ENCODE peak calls at places on chromosomes 3 and 15, in six cellular contexts. Z, X, C, E, Y and P are unnamed samples.

GRCh38 chr3:83189634-83190033 is 1428.2 kb upstream of the GBE1 start:
- DNase-seq in Z (no peak), X (no peak), C (no peak), E (no peak), Y (no peak), P (no peak)

GRCh38 chr3:195773956-195774537 is 37.7 kb downstream of the MUC4 start:
- DNase-seq in Z (peak), X (no peak), C (peak), E (no peak), Y (no peak), P (no peak)

GRCh38 chr15:61075741-61076140 is 153.4 kb downstream of the RORA start:
- DNase-seq in Z (no peak), X (no peak), C (no peak), E (no peak), Y (no peak), P (no peak)

GRCh38 chr15:80151148-80151547 is 1.7 kb upstream of the FAH start:
- DNase-seq in Z (no peak), X (no peak), C (no peak), E (no peak), Y (no peak), P (no peak)

GRCh38 chr3:186594591-186595113 is 18.2 kb upstream of the AHSG start:
- DNase-seq in Z (no peak), X (no peak), C (no peak), E (no peak), Y (no peak), P (no peak)

GRCh38 chr15:89781055-89781454 is 4.9 kb downstream of the MESP2 start:
- DNase-seq in Z (peak), X (no peak), C (no peak), E (no peak), Y (no peak), P (no peak)

GRCh38 chr3:10602769-10603768 is 97.7 kb upstream of the ATP2B2 start:
- DNase-seq in Z (peak), X (peak), C (no peak), E (no peak), Y (peak), P (peak)

GRCh38 chr3:176097036-176097435 is 1100.2 kb downstream of the TBL1XR1 start:
- DNase-seq in Z (no peak), X (no peak), C (no peak), E (no peak), Y (no peak), P (no peak)

GRCh38 chr3:117018622-117019021 is 309.0 kb downstream of the TUSC7 start:
- DNase-seq in Z (no peak), X (no peak), C (no peak), E (no peak), Y (no peak), P (no peak)

GRCh38 chr3:17091895-17092294 is 207.1 kb downstream of the PLCL2 start:
- DNase-seq in Z (no peak), X (no peak), C (no peak), E (no peak), Y (no peak), P (no peak)

GRCh38 chr3:58164916-58165821 is 45.6 kb downstream of the DNASE1L3 start:
- DNase-seq in Z (no peak), X (no peak), C (peak), E (no peak), Y (no peak), P (no peak)

GRCh38 chr3:112776000-112776399 is 70.7 kb downstream of the CD200R1L start:
- DNase-seq in Z (no peak), X (no peak), C (no peak), E (no peak), Y (no peak), P (no peak)

GRCh38 chr3:143218176-143218575 is 98.6 kb downstream of the CHST2 start:
- DNase-seq in Z (no peak), X (no peak), C (no peak), E (no peak), Y (no peak), P (no peak)

GRCh38 chr15:70469651-70470555 is 293.5 kb downstream of the UACA start:
- DNase-seq in Z (peak), X (no peak), C (no peak), E (no peak), Y (no peak), P (no peak)

GRCh38 chr3:42750834-42751233 is 22.2 kb downstream of the CCDC13 start:
- DNase-seq in Z (peak), X (no peak), C (no peak), E (no peak), Y (no peak), P (no peak)

GRCh38 chr15:38252481-38253311 is at the start of gene SPRED1:
- DNase-seq in Z (peak), X (peak), C (peak), E (no peak), Y (peak), P (no peak)

GRCh38 chr3:16741890-16742289 is 136.7 kb upstream of the DAZL start:
- DNase-seq in Z (no peak), X (no peak), C (no peak), E (no peak), Y (no peak), P (no peak)

GRCh38 chr3:38925351-38925750 is 109.3 kb upstream of the SCN10A start:
- DNase-seq in Z (no peak), X (no peak), C (no peak), E (no peak), Y (no peak), P (no peak)

GRCh38 chr3:197906023-197906849 is 43.8 kb upstream of the RPL35A start:
- DNase-seq in Z (peak), X (peak), C (peak), E (peak), Y (peak), P (peak)

GRCh38 chr3:127209155-127209839 is 16.4 kb downstream of the PRR23E start:
- DNase-seq in Z (peak), X (no peak), C (peak), E (no peak), Y (no peak), P (no peak)

GRCh38 chr3:101846709-101847108 is 2.6 kb upstream of the NFKBIZ start:
- DNase-seq in Z (no peak), X (no peak), C (no peak), E (no peak), Y (no peak), P (no peak)

GRCh38 chr3:167095976-167096375 is 284.1 kb downstream of the ZBBX start:
- DNase-seq in Z (no peak), X (no peak), C (no peak), E (no peak), Y (no peak), P (no peak)

GRCh38 chr3:51099794-51100542 is 285.1 kb upstream of the MANF start:
- DNase-seq in Z (no peak), X (peak), C (no peak), E (peak), Y (no peak), P (no peak)

GRCh38 chr3:42148982-42149432 is 57.9 kb downstream of the TRAK1 start:
- DNase-seq in Z (no peak), X (no peak), C (no peak), E (peak), Y (no peak), P (no peak)

GRCh38 chr15:28935316-28935715 is 49.5 kb downstream of the APBA2 start:
- DNase-seq in Z (peak), X (no peak), C (no peak), E (no peak), Y (no peak), P (no peak)

GRCh38 chr3:9638147-9638546 is 11.2 kb upstream of the MTMR14 start:
- DNase-seq in Z (no peak), X (no peak), C (no peak), E (no peak), Y (no peak), P (no peak)

GRCh38 chr3:11835028-11835639 is 11.6 kb downstream of the TAMM41 start:
- DNase-seq in Z (no peak), X (peak), C (no peak), E (no peak), Y (no peak), P (no peak)

GRCh38 chr15:37397266-37398022 is 297.1 kb upstream of the MEIS2 start:
- DNase-seq in Z (no peak), X (no peak), C (no peak), E (no peak), Y (no peak), P (no peak)

GRCh38 chr3:12978682-12979081 is 94.5 kb downstream of the IQSEC1 start:
- DNase-seq in Z (peak), X (no peak), C (no peak), E (no peak), Y (no peak), P (no peak)

GRCh38 chr3:99823723-99824711 is 6.4 kb downstream of the CMSS1 start:
- DNase-seq in Z (no peak), X (no peak), C (no peak), E (no peak), Y (no peak), P (no peak)

GRCh38 chr3:15050405-15051092 is 14.6 kb downstream of the MRPS25 start:
- DNase-seq in Z (peak), X (peak), C (no peak), E (no peak), Y (peak), P (peak)

GRCh38 chr3:173552526-173552925 is 155.0 kb downstream of the NLGN1 start:
- DNase-seq in Z (no peak), X (no peak), C (no peak), E (no peak), Y (no peak), P (no peak)

GRCh38 chr3:108820586-108820985 is 2.0 kb upstream of the TRAT1 start:
- DNase-seq in Z (no peak), X (no peak), C (no peak), E (no peak), Y (no peak), P (no peak)

GRCh38 chr3:133863865-133864264 is 31.8 kb downstream of the RAB6B start:
- DNase-seq in Z (no peak), X (no peak), C (no peak), E (no peak), Y (no peak), P (no peak)

GRCh38 chr15:52808996-52809395 is 18.9 kb upstream of the ONECUT1 start:
- DNase-seq in Z (no peak), X (no peak), C (no peak), E (no peak), Y (no peak), P (no peak)
- TF ChIP-seq CTCF in Z (no peak), X (no peak), C (no peak), E (no peak), Y (no peak), P (no peak)

DNA sequence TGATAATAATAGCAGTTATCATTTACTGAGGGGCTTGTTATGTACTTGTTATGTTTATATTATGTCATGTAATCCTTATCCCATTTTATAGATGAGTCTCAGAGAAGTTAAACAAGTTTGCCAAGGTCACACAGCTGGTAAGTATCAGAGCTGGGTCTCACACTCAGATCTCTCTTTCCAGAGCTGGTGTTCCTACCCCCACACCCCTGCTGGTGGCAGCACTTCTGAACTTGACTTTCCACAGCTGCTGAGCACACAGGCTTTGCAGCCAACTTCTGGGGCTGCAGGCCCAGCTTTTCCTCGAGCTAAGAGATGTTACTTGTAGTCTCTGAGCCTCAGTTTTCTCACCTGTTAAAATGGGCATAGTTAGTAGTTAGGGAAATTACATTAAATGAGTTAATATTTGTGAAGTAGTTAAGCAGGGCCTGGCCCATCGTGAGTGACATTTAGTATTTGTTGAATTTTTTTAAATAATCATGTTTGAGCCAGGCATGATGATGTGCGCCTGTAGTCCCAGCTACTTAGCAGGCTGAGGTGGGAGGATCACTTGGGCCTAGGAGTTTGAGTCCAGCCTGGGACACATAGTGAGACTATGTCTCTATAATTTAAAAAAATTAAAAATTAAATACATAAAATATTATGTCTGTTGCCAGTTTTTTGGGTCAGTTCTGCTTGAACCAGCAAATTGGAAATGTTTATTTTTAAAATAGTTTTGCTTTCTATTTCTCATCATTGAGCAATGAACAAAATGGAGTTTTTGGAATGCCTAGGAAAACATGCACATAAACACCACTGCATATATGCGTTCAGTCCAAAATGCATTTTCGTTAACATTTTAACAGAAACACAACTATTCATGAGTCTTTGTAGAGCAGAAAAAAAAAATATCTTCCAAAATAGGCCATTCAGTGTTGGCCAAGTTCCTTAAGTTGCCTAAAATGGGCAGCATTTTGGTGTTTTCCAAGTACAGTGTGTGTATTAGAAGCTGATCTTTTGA is 87.3 kb downstream of the SMAD6 start:
- DNase-seq in Z (no peak), X (no peak), C (no peak), E (peak), Y (no peak), P (no peak)
- TF ChIP-seq CTCF in Z (peak), X (peak), C (peak), E (peak), Y (peak), P (peak)

DNA sequence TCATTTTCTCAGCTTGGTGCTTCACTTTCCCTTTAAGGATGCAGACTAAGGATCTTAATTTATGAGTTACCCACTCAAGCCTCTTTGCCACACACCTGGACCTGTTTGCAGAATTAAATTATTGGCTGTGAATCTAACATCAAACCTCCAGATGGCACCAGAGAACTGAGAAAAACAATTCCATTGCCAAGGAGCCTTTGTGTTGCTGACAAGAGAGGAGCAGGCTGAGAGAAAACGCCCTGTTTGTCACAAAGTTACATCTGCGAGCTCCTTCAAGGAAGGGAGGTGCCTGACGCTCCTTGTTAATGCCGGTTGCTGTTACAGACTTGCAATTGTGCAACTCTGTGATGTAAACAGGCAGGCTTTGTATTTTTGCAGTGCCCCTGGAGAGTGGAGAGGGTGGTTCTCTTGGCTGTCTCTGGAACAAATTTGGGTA is 36.3 kb upstream of the TMC3 start:
- DNase-seq in Z (no peak), X (peak), C (no peak), E (peak), Y (no peak), P (no peak)
- TF ChIP-seq CTCF in Z (peak), X (peak), C (peak), E (peak), Y (peak), P (peak)

DNA sequence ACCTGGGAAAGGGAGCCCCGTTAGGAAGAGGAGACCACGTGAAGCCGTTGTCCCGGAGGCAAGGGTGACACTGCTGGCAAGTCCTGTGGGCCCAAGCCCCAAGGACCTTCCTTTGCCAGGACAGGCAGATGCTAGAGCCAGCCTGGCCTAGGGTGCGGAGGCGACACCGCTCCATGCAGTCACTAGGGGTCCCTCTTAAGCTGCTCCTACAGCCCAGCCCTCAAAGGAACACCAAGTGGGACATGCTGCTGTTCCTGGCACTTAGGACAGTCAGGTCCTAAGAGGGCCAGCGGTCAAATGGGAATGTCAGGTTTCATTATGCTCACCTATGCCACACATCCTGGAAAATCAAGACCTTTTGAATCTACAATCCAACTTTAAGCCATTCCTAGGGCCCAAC is 59.7 kb downstream of the RPN1 start:
- DNase-seq in Z (no peak), X (no peak), C (no peak), E (no peak), Y (no peak), P (no peak)
- TF ChIP-seq CTCF in Z (no peak), X (peak), C (no peak), E (no peak), Y (peak), P (peak)

DNA sequence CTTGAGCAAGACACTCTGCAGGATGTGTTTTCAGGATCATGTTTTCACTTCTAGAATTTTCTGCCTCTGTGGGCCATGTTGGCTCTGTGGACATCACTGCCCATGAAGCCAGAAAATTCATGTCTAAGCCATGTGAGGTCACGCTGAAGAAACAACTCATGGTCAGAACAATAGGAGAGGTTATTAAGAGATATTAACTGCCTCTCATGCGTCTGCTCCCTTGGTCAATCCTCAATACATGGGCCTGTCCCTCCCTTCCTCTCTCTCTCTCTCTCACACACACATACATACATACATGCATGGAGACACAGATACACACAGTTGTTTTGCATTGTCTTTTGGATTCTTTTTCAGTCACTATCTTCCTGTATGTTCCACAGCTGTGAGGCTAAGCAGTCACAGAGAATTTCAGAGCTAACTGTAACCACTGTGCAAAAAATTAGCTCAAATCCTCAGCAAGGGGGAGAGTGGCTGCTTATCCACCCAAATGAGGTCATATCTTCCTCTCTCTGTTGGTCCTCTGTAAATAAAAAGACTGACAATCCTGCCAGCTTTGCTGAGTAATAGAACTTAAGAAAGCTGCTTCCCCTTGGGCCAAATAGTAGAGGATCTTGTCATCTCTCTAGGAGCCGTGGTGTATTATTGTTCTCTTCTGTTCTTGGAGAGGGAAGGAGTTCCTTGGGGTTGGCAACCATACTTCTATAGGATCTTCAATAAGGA is 45.6 kb downstream of the LRTM1 start:
- DNase-seq in Z (no peak), X (no peak), C (no peak), E (peak), Y (no peak), P (no peak)
- TF ChIP-seq CTCF in Z (no peak), X (no peak), C (no peak), E (no peak), Y (no peak), P (no peak)

DNA sequence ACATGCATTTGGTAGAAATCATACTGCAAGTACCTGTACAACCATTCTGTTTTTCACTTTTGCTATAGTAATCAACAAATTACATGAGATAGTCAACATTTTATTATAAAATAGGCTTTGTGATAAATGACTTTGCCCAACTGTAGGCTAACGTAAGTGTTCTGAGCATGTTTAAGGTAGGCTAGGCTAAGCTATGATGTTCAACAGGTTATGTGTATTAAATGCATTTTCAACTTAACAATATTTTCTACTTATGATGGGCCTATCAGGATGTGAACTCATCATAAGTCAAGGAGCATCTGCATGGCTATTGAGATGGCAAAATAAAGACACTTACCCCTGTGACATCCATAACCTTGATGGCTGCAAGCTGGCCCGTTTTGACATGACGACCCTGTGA is 201.3 kb upstream of the SLC2A2 start:
- DNase-seq in Z (no peak), X (no peak), C (no peak), E (no peak), Y (no peak), P (no peak)
- TF ChIP-seq CTCF in Z (no peak), X (no peak), C (no peak), E (no peak), Y (no peak), P (no peak)

GRCh38 chr15:100663066-100663465 is 60.7 kb downstream of the ASB7 start:
- DNase-seq in Z (no peak), X (no peak), C (no peak), E (no peak), Y (no peak), P (no peak)
- TF ChIP-seq CTCF in Z (no peak), X (no peak), C (no peak), E (peak), Y (peak), P (peak)